ENCODE peak calls at places on chromosome 20, in six cellular contexts. One of them, this sample, is unnamed.
A peak's percentile ranks its signal among the peaks of the same experiment; 100 is the strongest.

GRCh38 chr20:610130-611046 is at the start of gene TCF15:
- DNase-seq in MM.1S: no peak
- DNase-seq in tibial nerve: no peak
- DNase-seq in K562: peak; percentile 98
- DNase-seq in cardiac muscle cell: peak; percentile 44
- DNase-seq in breast epithelium: no peak
- DNase-seq in this sample: peak; percentile 53

GRCh38 chr20:36310215-36310981 is 4.3 kb downstream of the DLGAP4 start:
- DNase-seq in MM.1S: no peak
- DNase-seq in tibial nerve: no peak
- DNase-seq in K562: no peak
- DNase-seq in cardiac muscle cell: no peak
- DNase-seq in breast epithelium: no peak
- DNase-seq in this sample: no peak

GRCh38 chr20:36736451-36737182 is 9.3 kb downstream of the NDRG3 start:
- DNase-seq in MM.1S: no peak
- DNase-seq in tibial nerve: no peak
- DNase-seq in K562: no peak
- DNase-seq in cardiac muscle cell: no peak
- DNase-seq in breast epithelium: no peak
- DNase-seq in this sample: no peak

GRCh38 chr20:23225407-23226060 is 125.1 kb upstream of the NXT1 start:
- DNase-seq in MM.1S: no peak
- DNase-seq in tibial nerve: peak; percentile 93
- DNase-seq in K562: peak; percentile 16
- DNase-seq in cardiac muscle cell: peak; percentile 97
- DNase-seq in breast epithelium: no peak
- DNase-seq in this sample: peak; percentile 55

GRCh38 chr20:38665094-38665493 is 59.2 kb upstream of the SLC32A1 start:
- DNase-seq in MM.1S: no peak
- DNase-seq in tibial nerve: no peak
- DNase-seq in K562: no peak
- DNase-seq in cardiac muscle cell: no peak
- DNase-seq in breast epithelium: no peak
- DNase-seq in this sample: no peak

GRCh38 chr20:14234666-14235295 is 102.6 kb downstream of the FLRT3 start:
- DNase-seq in MM.1S: no peak
- DNase-seq in tibial nerve: no peak
- DNase-seq in K562: no peak
- DNase-seq in cardiac muscle cell: no peak
- DNase-seq in breast epithelium: no peak
- DNase-seq in this sample: no peak

GRCh38 chr20:57748601-57749130 is 38.9 kb upstream of the PMEPA1 start:
- DNase-seq in MM.1S: peak; percentile 34
- DNase-seq in tibial nerve: peak; percentile 62
- DNase-seq in K562: no peak
- DNase-seq in cardiac muscle cell: peak; percentile 61
- DNase-seq in breast epithelium: peak; percentile 70
- DNase-seq in this sample: peak; percentile 78

GRCh38 chr20:1900321-1900791 is 5.1 kb downstream of the SIRPA start:
- DNase-seq in MM.1S: peak; percentile 48
- DNase-seq in tibial nerve: peak; percentile 43
- DNase-seq in K562: peak; percentile 60
- DNase-seq in cardiac muscle cell: peak; percentile 84
- DNase-seq in breast epithelium: peak; percentile 46
- DNase-seq in this sample: peak; percentile 71

DNA sequence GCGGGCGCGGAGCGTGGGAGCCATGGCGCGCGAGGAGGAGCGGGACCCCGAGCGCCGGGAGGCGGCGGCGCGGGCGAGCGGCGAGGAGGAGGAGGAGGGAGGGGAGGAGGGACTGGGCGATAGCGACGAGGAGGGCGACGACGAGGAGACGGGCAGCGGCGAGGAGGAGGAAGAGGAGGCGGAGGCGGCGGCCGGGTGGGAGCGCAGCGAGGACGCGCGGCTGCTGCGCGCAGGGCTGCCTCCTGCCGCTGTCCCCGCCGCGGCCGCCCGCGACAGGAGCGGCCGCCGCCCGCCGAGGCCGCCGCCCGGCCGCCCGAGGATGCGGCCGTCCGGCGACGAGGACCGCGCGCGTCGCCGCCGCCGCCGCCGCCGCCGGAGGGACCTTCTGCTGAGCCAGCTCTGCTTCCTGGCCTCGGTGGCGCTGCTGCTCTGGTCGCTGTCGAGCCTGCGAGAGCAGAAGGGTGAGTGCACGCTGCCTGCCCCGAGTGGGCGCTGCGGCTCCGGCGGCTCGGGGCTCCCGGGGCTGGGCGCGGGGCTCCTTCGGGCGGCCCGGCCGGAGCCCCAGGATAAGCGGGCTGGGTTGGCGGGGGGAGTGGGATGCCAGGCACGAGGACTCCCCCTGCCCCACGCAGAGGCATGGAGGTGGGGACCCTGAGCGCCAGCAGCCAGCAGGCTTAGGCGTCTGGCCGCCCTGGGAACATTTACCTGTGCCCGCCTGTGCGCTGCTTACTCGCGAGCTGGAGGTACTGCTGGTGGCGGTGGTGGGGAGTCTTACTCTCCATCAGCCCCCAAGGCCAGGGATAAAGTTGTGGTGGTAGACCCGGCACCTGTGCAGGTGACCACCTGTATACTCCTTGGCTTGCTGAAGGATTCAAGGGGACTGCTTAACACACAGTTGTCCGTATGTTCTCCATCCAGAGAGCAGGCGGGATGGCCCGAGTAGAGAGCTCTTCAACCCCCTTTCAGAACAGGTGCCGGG is at the start of gene SLC24A3:
- DNase-seq in MM.1S: peak; percentile 86
- DNase-seq in tibial nerve: no peak
- DNase-seq in K562: no peak
- DNase-seq in cardiac muscle cell: peak; percentile 35
- DNase-seq in breast epithelium: peak; percentile 71
- DNase-seq in this sample: peak; percentile 75
- TF ChIP-seq CTCF in MM.1S: peak; percentile 59
- TF ChIP-seq CTCF in tibial nerve: peak; percentile 31
- TF ChIP-seq CTCF in K562: no peak
- TF ChIP-seq CTCF in cardiac muscle cell: peak; percentile 17
- TF ChIP-seq CTCF in breast epithelium: peak; percentile 49
- TF ChIP-seq CTCF in this sample: peak; percentile 64

DNA sequence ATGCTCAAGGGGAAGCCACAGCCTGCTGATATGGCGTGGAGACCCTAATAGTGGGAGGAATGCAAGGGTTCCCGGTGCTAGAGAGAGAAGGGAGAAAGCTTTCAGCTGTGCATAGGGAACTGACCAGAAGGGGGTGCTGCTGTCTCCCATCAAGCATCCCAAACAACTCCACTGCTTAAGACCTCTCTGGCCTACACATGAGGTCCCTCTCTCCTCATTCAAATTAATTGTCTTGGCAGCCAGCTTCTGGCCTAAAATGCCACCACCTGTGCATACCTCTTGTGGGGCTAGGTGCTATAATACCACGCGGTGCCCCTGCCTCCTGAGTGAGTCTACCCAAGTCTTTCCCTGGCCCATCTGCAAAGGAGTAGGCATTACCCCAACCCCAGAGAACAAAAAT is 14.5 kb downstream of the ADISSP start:
- DNase-seq in MM.1S: no peak
- DNase-seq in tibial nerve: peak; percentile 90
- DNase-seq in K562: peak; percentile 46
- DNase-seq in cardiac muscle cell: peak; percentile 84
- DNase-seq in breast epithelium: no peak
- DNase-seq in this sample: no peak
- H3K27ac ChIP-seq in MM.1S: no peak overlapping the region
- H3K27ac ChIP-seq in tibial nerve: peak overlapping the region; percentile 84
- H3K27ac ChIP-seq in K562: no peak overlapping the region
- H3K27ac ChIP-seq in cardiac muscle cell: no peak overlapping the region
- H3K27ac ChIP-seq in breast epithelium: no peak overlapping the region
- H3K27ac ChIP-seq in this sample: no peak overlapping the region

DNA sequence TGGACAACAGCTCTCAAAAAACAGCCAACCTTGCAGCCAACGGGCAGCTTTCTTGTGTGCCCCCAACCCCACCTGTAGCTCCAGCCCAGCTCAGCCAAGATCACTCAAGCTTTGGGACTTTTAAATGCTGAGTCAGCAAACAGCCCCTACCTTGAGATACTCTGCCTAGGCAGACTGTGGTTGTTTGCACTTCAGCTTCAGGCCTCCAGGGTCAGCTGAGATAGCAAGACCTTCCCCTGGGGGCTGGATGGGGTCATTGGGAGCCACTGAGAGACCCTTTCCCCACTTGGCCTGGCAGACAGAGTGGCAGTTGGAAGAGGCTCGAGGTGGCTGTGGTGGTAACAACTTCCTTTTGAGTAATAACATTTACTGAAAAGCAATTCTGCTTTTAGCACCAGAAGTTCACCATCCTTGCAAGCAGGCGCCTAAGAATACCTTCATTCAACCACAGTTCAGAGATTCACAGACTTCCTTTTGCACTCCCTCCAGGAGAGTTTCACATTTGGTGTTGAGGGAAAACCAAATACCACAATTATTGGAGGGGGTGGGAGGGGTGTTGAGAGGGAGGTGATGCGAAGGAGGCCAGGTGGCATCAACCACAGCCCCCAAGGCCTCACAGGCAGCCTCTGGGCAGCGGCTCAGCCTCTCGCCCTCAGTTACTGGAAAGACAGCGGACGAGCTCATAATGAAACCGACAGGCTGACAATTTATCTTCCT is 148.0 kb downstream of the CEBPB start:
- DNase-seq in MM.1S: peak; percentile 69
- DNase-seq in tibial nerve: no peak
- DNase-seq in K562: peak; percentile 52
- DNase-seq in cardiac muscle cell: peak; percentile 37
- DNase-seq in breast epithelium: no peak
- DNase-seq in this sample: no peak
- TF ChIP-seq CTCF in MM.1S: peak; percentile 22
- TF ChIP-seq CTCF in tibial nerve: no peak
- TF ChIP-seq CTCF in K562: peak; percentile 19
- TF ChIP-seq CTCF in cardiac muscle cell: no peak
- TF ChIP-seq CTCF in breast epithelium: no peak
- TF ChIP-seq CTCF in this sample: no peak

GRCh38 chr20:46604551-46605133 is 46.6 kb downstream of the SLC13A3 start:
- DNase-seq in MM.1S: no peak
- DNase-seq in tibial nerve: no peak
- DNase-seq in K562: no peak
- DNase-seq in cardiac muscle cell: no peak
- DNase-seq in breast epithelium: no peak
- DNase-seq in this sample: no peak
- H3K27ac ChIP-seq in MM.1S: no peak overlapping the region
- H3K27ac ChIP-seq in tibial nerve: no peak overlapping the region
- H3K27ac ChIP-seq in K562: no peak overlapping the region
- H3K27ac ChIP-seq in cardiac muscle cell: no peak overlapping the region
- H3K27ac ChIP-seq in breast epithelium: no peak overlapping the region
- H3K27ac ChIP-seq in this sample: no peak overlapping the region